ENCODE peak calls at places on chromosome 18, in four cellular contexts. P is ovary, U is tibial artery, B is fibroblast of lung. V is an unnamed sample.

GRCh38 chr18:78681934-78682333 is 297.7 kb upstream of the SALL3 start:
- DNase-seq in P (no peak), B (no peak), U (no peak), V (no peak)

GRCh38 chr18:48715651-48716354 is 177.0 kb downstream of the CTIF start:
- DNase-seq in U (peak; percentile 63), B (no peak), P (no peak), V (peak; percentile 23)

GRCh38 chr18:45478889-45479288 is 136.4 kb upstream of the SLC14A2 start:
- DNase-seq in P (no peak), U (no peak), B (no peak), V (no peak)

GRCh38 chr18:11309172-11309571 is 159.8 kb upstream of the PIEZO2 start:
- DNase-seq in P (no peak), U (no peak), B (no peak), V (peak; percentile 66)

GRCh38 chr18:6757966-6758365 is 28.4 kb downstream of the ARHGAP28 start:
- DNase-seq in B (peak; percentile 67), P (no peak), U (no peak), V (no peak)

GRCh38 chr18:28365406-28365805 is 188.5 kb upstream of the CDH2 start:
- DNase-seq in B (peak; percentile 69), U (no peak), P (no peak), V (no peak)

GRCh38 chr18:45228989-45229388 is 386.3 kb upstream of the SLC14A2 start:
- DNase-seq in B (no peak), P (no peak), U (no peak), V (no peak)

GRCh38 chr18:58158008-58158407 is 114.0 kb downstream of the NEDD4L start:
- DNase-seq in B (no peak), U (no peak), P (no peak), V (no peak)

GRCh38 chr18:69770206-69770605 is 177.5 kb downstream of the CD226 start:
- DNase-seq in P (no peak), B (no peak), U (no peak), V (no peak)

GRCh38 chr18:60664736-60665135 is 292.2 kb upstream of the MC4R start:
- DNase-seq in U (no peak), P (no peak), B (no peak), V (no peak)
- H3K27ac ChIP-seq in U (no peak overlapping the region), P (no peak overlapping the region), B (no peak overlapping the region), V (no peak overlapping the region)

DNA sequence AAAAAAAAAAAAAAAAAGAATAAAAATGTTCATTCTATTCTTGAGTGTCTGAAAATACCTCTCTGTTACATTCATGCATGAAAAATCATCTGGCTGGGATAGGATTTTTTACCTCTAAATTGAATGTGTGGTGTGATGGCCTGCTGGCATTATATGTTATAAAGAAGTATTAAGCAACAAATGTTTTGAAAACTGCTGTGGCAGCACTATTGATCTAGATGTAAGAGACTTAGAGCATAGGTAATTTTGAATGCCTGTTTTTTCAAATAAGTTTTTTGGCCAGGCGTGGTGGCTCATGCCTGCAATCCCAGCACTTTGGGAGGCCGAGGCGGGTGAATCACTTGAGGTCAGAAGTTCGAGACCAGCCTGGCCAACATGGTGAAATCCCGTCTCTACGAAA is 147.0 kb upstream of the LINC00305 start:
- DNase-seq in B (no peak), U (no peak), P (no peak), V (no peak)
- TF ChIP-seq CTCF in B (no peak), U (no peak), P (no peak), V (no peak)

GRCh38 chr18:44048846-44049245 is 631.8 kb upstream of the SETBP1 start:
- DNase-seq in P (no peak), B (no peak), U (no peak), V (no peak)
- H3K27ac ChIP-seq in P (no peak overlapping the region), B (no peak overlapping the region), U (no peak overlapping the region), V (no peak overlapping the region)

GRCh38 chr18:51687845-51688585 is 490.5 kb upstream of the MEX3C start:
- DNase-seq in B (no peak), U (no peak), P (no peak), V (no peak)
- TF ChIP-seq CTCF in B (no peak), U (no peak), P (no peak), V (no peak)

GRCh38 chr18:3757361-3757760 is 307.4 kb downstream of the TGIF1 start:
- DNase-seq in B (no peak), U (no peak), P (no peak), V (no peak)
- H3K27ac ChIP-seq in B (no peak overlapping the region), U (no peak overlapping the region), P (no peak overlapping the region), V (no peak overlapping the region)